ENCODE peak calls at places on chromosomes 3 and 15, in five cellular contexts. R is activated CD4-positive, alpha-beta T cell treated with anti-CD3 and anti-CD28 coated beads, Interleukin-2, amount 10 ng/mL, durations not matched to agents 7 days and 5 days; L is Kasumi-1; O is lower lobe of right lung; F is putamen. N is an unnamed sample.

GRCh38 chr3:27589795-27590194 is 105.6 kb upstream of the SLC4A7 start:
- DNase-seq in R (no peak), L (no peak), O (no peak), F (no peak), N (no peak)

GRCh38 chr15:79332824-79333510 is 22.1 kb downstream of the TMED3 start:
- DNase-seq in R (no peak), L (no peak), O (no peak), F (no peak), N (no peak)

GRCh38 chr3:43338295-43338694 is 52.0 kb downstream of the SNRK start:
- DNase-seq in R (no peak), L (peak; percentile 18), O (no peak), F (no peak), N (no peak)

GRCh38 chr3:155037508-155038202 is 42.5 kb upstream of the MME start:
- DNase-seq in R (no peak), L (no peak), O (no peak), F (no peak), N (no peak)

GRCh38 chr15:47504624-47505256 is 212.6 kb upstream of the SEMA6D start:
- DNase-seq in R (no peak), L (peak; percentile 92), O (peak; percentile 35), F (peak; percentile 26), N (no peak)

GRCh38 chr3:113606539-113607218 is 74.3 kb downstream of the SIDT1 start:
- DNase-seq in R (peak; percentile 71), L (peak; percentile 98), O (no peak), F (no peak), N (peak; percentile 94)

GRCh38 chr3:14879161-14879888 is 60.6 kb downstream of the FGD5 start:
- DNase-seq in R (peak; percentile 59), L (no peak), O (no peak), F (no peak), N (no peak)

GRCh38 chr15:40331026-40331425 is 7.5 kb downstream of the INAFM2 start:
- DNase-seq in R (no peak), L (no peak), O (no peak), F (no peak), N (no peak)

GRCh38 chr3:134449951-134450350 is 35.8 kb downstream of the ANAPC13 start:
- DNase-seq in R (no peak), L (peak; percentile 84), O (no peak), F (no peak), N (no peak)

GRCh38 chr15:88631464-88632028 is 7.3 kb upstream of the ISG20 start:
- DNase-seq in R (no peak), L (no peak), O (no peak), F (no peak), N (no peak)

GRCh38 chr3:195900426-195901355 is 7.7 kb downstream of the TNK2 start:
- DNase-seq in R (peak; percentile 60), L (peak; percentile 41), O (peak; percentile 86), F (peak; percentile 94), N (no peak)

GRCh38 chr3:64011685-64012084 is 11.6 kb downstream of the PSMD6 start:
- DNase-seq in R (no peak), L (no peak), O (no peak), F (no peak), N (no peak)

GRCh38 chr3:46576386-46576785 is 10.3 kb upstream of the LRRC2 start:
- DNase-seq in R (no peak), L (no peak), O (no peak), F (no peak), N (no peak)

GRCh38 chr3:46677096-46677702 is 16.3 kb downstream of the ALS2CL start:
- DNase-seq in R (no peak), L (no peak), O (no peak), F (no peak), N (no peak)

GRCh38 chr15:56468271-56468912 is 3.5 kb upstream of the MNS1 start:
- DNase-seq in R (peak; percentile 46), L (peak; percentile 65), O (no peak), F (no peak), N (peak; percentile 85)